ENCODE peak calls at places on chromosomes 7 and 10, in eight cellular contexts. One of them, this sample, is unnamed.

GRCh38 chr10:97812696-97813095 is 36.9 kb upstream of the GOLGA7B start:
- DNase-seq in transverse colon: no peak
- DNase-seq in A549: peak
- DNase-seq in left ventricle myocardium inferior: no peak
- DNase-seq in uterus: no peak
- DNase-seq in AG09309: no peak
- DNase-seq in heart left ventricle: no peak
- DNase-seq in iPS DF 6.9: no peak
- DNase-seq in this sample: no peak

GRCh38 chr10:98589007-98589406 is 142.3 kb upstream of the HPS1 start:
- DNase-seq in transverse colon: no peak
- DNase-seq in A549: peak
- DNase-seq in left ventricle myocardium inferior: no peak
- DNase-seq in uterus: no peak
- DNase-seq in AG09309: no peak
- DNase-seq in heart left ventricle: no peak
- DNase-seq in iPS DF 6.9: no peak
- DNase-seq in this sample: no peak

GRCh38 chr7:28955356-28955722 is 2.8 kb downstream of the TRIL start:
- DNase-seq in transverse colon: no peak
- DNase-seq in A549: no peak
- DNase-seq in left ventricle myocardium inferior: no peak
- DNase-seq in uterus: no peak
- DNase-seq in AG09309: no peak
- DNase-seq in heart left ventricle: no peak
- DNase-seq in iPS DF 6.9: no peak
- DNase-seq in this sample: no peak

GRCh38 chr7:96178581-96178980 is 143.3 kb downstream of the SLC25A13 start:
- DNase-seq in transverse colon: no peak
- DNase-seq in A549: no peak
- DNase-seq in left ventricle myocardium inferior: no peak
- DNase-seq in uterus: no peak
- DNase-seq in AG09309: no peak
- DNase-seq in heart left ventricle: no peak
- DNase-seq in iPS DF 6.9: no peak
- DNase-seq in this sample: no peak

GRCh38 chr10:124251317-124251716 is 157.9 kb upstream of the CHST15 start:
- DNase-seq in transverse colon: no peak
- DNase-seq in A549: no peak
- DNase-seq in left ventricle myocardium inferior: no peak
- DNase-seq in uterus: no peak
- DNase-seq in AG09309: no peak
- DNase-seq in heart left ventricle: no peak
- DNase-seq in iPS DF 6.9: no peak
- DNase-seq in this sample: no peak

GRCh38 chr7:157394246-157395191 is 57.7 kb downstream of the DNAJB6 start:
- DNase-seq in transverse colon: no peak
- DNase-seq in A549: no peak
- DNase-seq in left ventricle myocardium inferior: no peak
- DNase-seq in uterus: no peak
- DNase-seq in AG09309: no peak
- DNase-seq in heart left ventricle: no peak
- DNase-seq in iPS DF 6.9: no peak
- DNase-seq in this sample: no peak

GRCh38 chr7:127928852-127929251 is 102.4 kb downstream of the LRRC4 start:
- DNase-seq in transverse colon: no peak
- DNase-seq in A549: no peak
- DNase-seq in left ventricle myocardium inferior: no peak
- DNase-seq in uterus: no peak
- DNase-seq in AG09309: no peak
- DNase-seq in heart left ventricle: no peak
- DNase-seq in iPS DF 6.9: no peak
- DNase-seq in this sample: no peak

GRCh38 chr10:61283489-61284221 is 169.5 kb downstream of the TMEM26 start:
- DNase-seq in transverse colon: no peak
- DNase-seq in A549: no peak
- DNase-seq in left ventricle myocardium inferior: no peak
- DNase-seq in uterus: peak
- DNase-seq in AG09309: no peak
- DNase-seq in heart left ventricle: no peak
- DNase-seq in iPS DF 6.9: no peak
- DNase-seq in this sample: no peak

GRCh38 chr7:12943781-12944180 is 256.3 kb downstream of the ARL4A start:
- DNase-seq in transverse colon: no peak
- DNase-seq in A549: no peak
- DNase-seq in left ventricle myocardium inferior: no peak
- DNase-seq in uterus: no peak
- DNase-seq in AG09309: no peak
- DNase-seq in heart left ventricle: no peak
- DNase-seq in iPS DF 6.9: peak
- DNase-seq in this sample: no peak

GRCh38 chr7:12888727-12889126 is 201.3 kb downstream of the ARL4A start:
- DNase-seq in transverse colon: no peak
- DNase-seq in A549: no peak
- DNase-seq in left ventricle myocardium inferior: no peak
- DNase-seq in uterus: no peak
- DNase-seq in AG09309: peak
- DNase-seq in heart left ventricle: no peak
- DNase-seq in iPS DF 6.9: no peak
- DNase-seq in this sample: no peak

GRCh38 chr7:151073990-151074389 is 6.6 kb downstream of the FASTK start:
- DNase-seq in transverse colon: no peak
- DNase-seq in A549: no peak
- DNase-seq in left ventricle myocardium inferior: no peak
- DNase-seq in uterus: no peak
- DNase-seq in AG09309: no peak
- DNase-seq in heart left ventricle: no peak
- DNase-seq in iPS DF 6.9: no peak
- DNase-seq in this sample: no peak

GRCh38 chr7:26363465-26363864 is 71.8 kb downstream of the SNX10 start:
- DNase-seq in transverse colon: no peak
- DNase-seq in A549: peak
- DNase-seq in left ventricle myocardium inferior: no peak
- DNase-seq in uterus: no peak
- DNase-seq in AG09309: no peak
- DNase-seq in heart left ventricle: no peak
- DNase-seq in iPS DF 6.9: no peak
- DNase-seq in this sample: no peak

GRCh38 chr10:96857613-96858012 is 25.5 kb downstream of the LCOR start:
- DNase-seq in transverse colon: no peak
- DNase-seq in A549: no peak
- DNase-seq in left ventricle myocardium inferior: no peak
- DNase-seq in uterus: no peak
- DNase-seq in AG09309: no peak
- DNase-seq in heart left ventricle: no peak
- DNase-seq in iPS DF 6.9: no peak
- DNase-seq in this sample: no peak

DNA sequence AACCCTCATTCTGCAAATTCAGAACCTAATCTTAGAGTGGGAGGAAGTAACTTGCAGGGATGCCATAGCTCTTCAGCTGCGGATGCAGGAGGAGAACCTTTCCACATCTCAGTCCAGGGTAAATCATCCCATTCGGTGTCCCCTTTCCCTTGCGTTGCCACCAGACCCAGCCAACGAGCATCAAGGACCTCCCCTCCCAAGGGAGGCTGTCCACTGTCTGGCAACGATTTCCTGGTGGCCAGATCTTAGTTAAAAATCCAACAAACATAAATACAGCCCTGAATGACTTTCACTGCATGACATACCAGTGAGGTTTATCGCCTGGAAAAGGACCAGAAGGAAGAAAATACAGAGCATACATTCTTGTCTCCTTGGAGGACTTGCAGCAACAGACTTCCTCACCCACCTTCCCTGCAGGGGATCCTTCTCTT is 206.8 kb downstream of the TNS3 start:
- DNase-seq in transverse colon: peak
- DNase-seq in A549: no peak
- DNase-seq in left ventricle myocardium inferior: no peak
- DNase-seq in uterus: no peak
- DNase-seq in AG09309: no peak
- DNase-seq in heart left ventricle: no peak
- DNase-seq in iPS DF 6.9: no peak
- DNase-seq in this sample: no peak
- H3K4me3 ChIP-seq in transverse colon: no peak
- H3K4me3 ChIP-seq in A549: no peak
- H3K4me3 ChIP-seq in left ventricle myocardium inferior: no peak
- H3K4me3 ChIP-seq in uterus: no peak
- H3K4me3 ChIP-seq in AG09309: no peak
- H3K4me3 ChIP-seq in heart left ventricle: no peak
- H3K4me3 ChIP-seq in iPS DF 6.9: no peak
- H3K4me3 ChIP-seq in this sample: no peak

GRCh38 chr10:122116331-122116730 is 127.4 kb downstream of the TACC2 start:
- DNase-seq in transverse colon: no peak
- DNase-seq in A549: peak
- DNase-seq in left ventricle myocardium inferior: no peak
- DNase-seq in uterus: no peak
- DNase-seq in AG09309: no peak
- DNase-seq in heart left ventricle: no peak
- DNase-seq in iPS DF 6.9: no peak
- DNase-seq in this sample: no peak

GRCh38 chr10:122113161-122113944 is 124.4 kb downstream of the TACC2 start:
- DNase-seq in transverse colon: peak
- DNase-seq in A549: peak
- DNase-seq in left ventricle myocardium inferior: peak
- DNase-seq in uterus: peak
- DNase-seq in AG09309: no peak
- DNase-seq in heart left ventricle: peak
- DNase-seq in iPS DF 6.9: no peak
- DNase-seq in this sample: no peak

GRCh38 chr10:122115874-122116273 is 126.9 kb downstream of the TACC2 start:
- DNase-seq in transverse colon: no peak
- DNase-seq in A549: no peak
- DNase-seq in left ventricle myocardium inferior: no peak
- DNase-seq in uterus: no peak
- DNase-seq in AG09309: no peak
- DNase-seq in heart left ventricle: no peak
- DNase-seq in iPS DF 6.9: no peak
- DNase-seq in this sample: no peak

GRCh38 chr10:122112625-122113160 is 123.7 kb downstream of the TACC2 start:
- DNase-seq in transverse colon: peak
- DNase-seq in A549: peak
- DNase-seq in left ventricle myocardium inferior: peak
- DNase-seq in uterus: peak
- DNase-seq in AG09309: peak
- DNase-seq in heart left ventricle: peak
- DNase-seq in iPS DF 6.9: no peak
- DNase-seq in this sample: no peak

GRCh38 chr10:122114156-122114747 is 125.3 kb downstream of the TACC2 start:
- DNase-seq in transverse colon: peak
- DNase-seq in A549: no peak
- DNase-seq in left ventricle myocardium inferior: no peak
- DNase-seq in uterus: peak
- DNase-seq in AG09309: no peak
- DNase-seq in heart left ventricle: peak
- DNase-seq in iPS DF 6.9: no peak
- DNase-seq in this sample: no peak
- H3K4me3 ChIP-seq in transverse colon: peak
- H3K4me3 ChIP-seq in A549: peak
- H3K4me3 ChIP-seq in left ventricle myocardium inferior: peak
- H3K4me3 ChIP-seq in uterus: peak
- H3K4me3 ChIP-seq in AG09309: peak
- H3K4me3 ChIP-seq in heart left ventricle: peak
- H3K4me3 ChIP-seq in iPS DF 6.9: peak
- H3K4me3 ChIP-seq in this sample: no peak

DNA sequence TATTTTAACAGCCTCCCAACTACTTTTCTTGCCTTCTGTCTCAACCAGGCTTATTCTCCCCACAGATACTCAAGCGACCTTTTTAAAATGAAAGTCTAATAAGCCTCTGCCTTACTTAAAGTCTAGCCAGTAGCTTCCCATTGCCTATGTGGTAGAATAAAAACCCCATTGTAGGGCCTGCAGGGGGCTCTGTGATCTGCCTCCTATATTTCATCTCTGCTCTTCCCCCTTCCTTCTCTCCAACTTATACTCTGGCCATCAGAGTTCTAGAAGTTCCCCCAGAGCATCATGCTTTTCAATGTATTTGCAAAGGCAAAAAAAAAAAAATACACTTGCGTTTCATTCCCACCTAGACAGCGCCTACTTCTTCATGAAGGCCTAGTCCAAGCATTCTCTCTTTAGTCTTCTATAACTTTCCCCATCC is 167.7 kb upstream of the ADO start:
- DNase-seq in transverse colon: no peak
- DNase-seq in A549: no peak
- DNase-seq in left ventricle myocardium inferior: no peak
- DNase-seq in uterus: no peak
- DNase-seq in AG09309: no peak
- DNase-seq in heart left ventricle: no peak
- DNase-seq in iPS DF 6.9: no peak
- DNase-seq in this sample: no peak
- H3K4me3 ChIP-seq in transverse colon: no peak
- H3K4me3 ChIP-seq in A549: no peak
- H3K4me3 ChIP-seq in left ventricle myocardium inferior: peak
- H3K4me3 ChIP-seq in uterus: no peak
- H3K4me3 ChIP-seq in AG09309: no peak
- H3K4me3 ChIP-seq in heart left ventricle: peak
- H3K4me3 ChIP-seq in iPS DF 6.9: no peak
- H3K4me3 ChIP-seq in this sample: peak

GRCh38 chr10:86389441-86390193 is 23.0 kb upstream of the GRID1 start:
- DNase-seq in transverse colon: peak
- DNase-seq in A549: peak
- DNase-seq in left ventricle myocardium inferior: no peak
- DNase-seq in uterus: no peak
- DNase-seq in AG09309: no peak
- DNase-seq in heart left ventricle: no peak
- DNase-seq in iPS DF 6.9: peak
- DNase-seq in this sample: no peak
- H3K4me3 ChIP-seq in transverse colon: peak
- H3K4me3 ChIP-seq in A549: peak
- H3K4me3 ChIP-seq in left ventricle myocardium inferior: peak
- H3K4me3 ChIP-seq in uterus: no peak
- H3K4me3 ChIP-seq in AG09309: no peak
- H3K4me3 ChIP-seq in heart left ventricle: peak
- H3K4me3 ChIP-seq in iPS DF 6.9: peak
- H3K4me3 ChIP-seq in this sample: peak

DNA sequence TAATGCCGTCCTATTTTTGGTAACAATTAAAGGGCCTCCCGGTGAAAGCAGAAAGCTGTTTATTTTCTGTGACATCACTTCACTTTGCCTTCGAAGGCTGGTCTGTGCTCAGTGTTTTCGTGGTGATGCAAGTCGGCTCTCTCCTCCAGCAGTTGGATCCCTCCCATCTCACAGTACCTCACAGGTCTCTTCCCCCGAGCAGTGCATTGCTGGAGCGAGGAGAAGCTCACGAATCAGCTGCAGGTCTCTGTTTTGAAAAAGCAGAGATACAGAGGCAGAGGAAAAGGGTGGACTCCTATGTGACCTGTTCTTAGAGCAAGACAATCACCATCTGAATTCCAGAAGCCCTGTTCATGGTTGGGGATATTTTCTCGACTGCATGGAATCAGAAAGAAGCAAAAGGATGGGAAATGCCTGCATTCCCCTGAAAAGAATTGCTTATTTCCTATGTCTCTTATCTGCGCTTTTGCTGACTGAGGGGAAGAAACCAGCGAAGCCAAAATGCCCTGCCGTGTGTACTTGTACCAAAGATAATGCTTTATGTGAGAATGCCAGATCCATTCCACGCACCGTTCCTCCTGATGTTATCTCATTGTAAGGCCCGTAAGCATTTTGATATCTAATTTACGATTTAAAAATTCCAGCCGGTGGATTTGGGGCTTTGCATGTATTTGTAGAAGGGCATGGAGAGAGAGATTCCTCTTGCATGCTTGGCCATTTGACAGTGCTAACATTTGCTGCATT is at the start of gene LGI1:
- DNase-seq in transverse colon: no peak
- DNase-seq in A549: no peak
- DNase-seq in left ventricle myocardium inferior: no peak
- DNase-seq in uterus: no peak
- DNase-seq in AG09309: no peak
- DNase-seq in heart left ventricle: no peak
- DNase-seq in iPS DF 6.9: no peak
- DNase-seq in this sample: no peak
- H3K4me3 ChIP-seq in transverse colon: peak
- H3K4me3 ChIP-seq in A549: no peak
- H3K4me3 ChIP-seq in left ventricle myocardium inferior: peak
- H3K4me3 ChIP-seq in uterus: no peak
- H3K4me3 ChIP-seq in AG09309: no peak
- H3K4me3 ChIP-seq in heart left ventricle: peak
- H3K4me3 ChIP-seq in iPS DF 6.9: no peak
- H3K4me3 ChIP-seq in this sample: no peak